ENCODE peak calls at places on chromosomes 4 and X, in ten cellular contexts. S is H1; Y is activated B cell treated with CpG ODN at 0.5 μM for 24 hours; W is pancreas; M is RPMI7951; L is activated CD4-positive, alpha-beta T cell treated with anti-CD3 and anti-CD28 coated beads, Interleukin-2, amount 50 U/mL, for 1 hour; Q is astrocyte of the spinal cord; I is RCC 7860; E is EL; V is retina. F is an unnamed sample.

GRCh38 chr4:91243132-91243531 is 1060.6 kb upstream of the GRID2 start:
- DNase-seq in S (no peak), Y (no peak), W (no peak), M (peak; percentile 2), L (no peak), Q (peak; percentile 36), I (peak; percentile 41), E (no peak), V (no peak), F (no peak)

GRCh38 chrX:104318330-104319009 is 63.7 kb upstream of the ESX1 start:
- DNase-seq in S (no peak), Y (no peak), W (peak; percentile 19), M (peak; percentile 62), L (no peak), Q (peak; percentile 56), I (peak; percentile 66), E (peak; percentile 52), V (no peak), F (no peak)

GRCh38 chr4:48047421-48047844 is 30.9 kb downstream of the NIPAL1 start:
- DNase-seq in S (no peak), Y (peak; percentile 65), W (no peak), M (peak; percentile 42), L (peak; percentile 47), Q (no peak), I (no peak), E (no peak), V (no peak), F (no peak)

GRCh38 chrX:29470029-29470428 is 745.3 kb upstream of the MAGEB2 start:
- DNase-seq in S (no peak), Y (no peak), W (no peak), M (no peak), L (no peak), Q (peak; percentile 59), I (no peak), E (no peak), V (no peak), F (no peak)

GRCh38 chr4:11543710-11544109 is 115.0 kb upstream of the HS3ST1 start:
- DNase-seq in S (no peak), Y (no peak), W (no peak), M (peak; percentile 3), L (no peak), Q (peak; percentile 29), I (peak; percentile 82), E (no peak), V (no peak), F (no peak)

GRCh38 chr4:76951333-76952033 is 1.9 kb downstream of the SEPTIN11 start:
- DNase-seq in S (no peak), Y (no peak), W (no peak), M (peak; percentile 8), L (no peak), Q (no peak), I (no peak), E (peak; percentile 21), V (no peak), F (no peak)

GRCh38 chr4:158958489-158959270 is 144.2 kb upstream of the RAPGEF2 start:
- DNase-seq in S (no peak), Y (no peak), W (no peak), M (no peak), L (no peak), Q (no peak), I (no peak), E (no peak), V (no peak), F (no peak)

GRCh38 chrX:52553995-52554642 is 37.3 kb upstream of the XAGE1B start:
- DNase-seq in S (no peak), Y (no peak), W (no peak), M (no peak), L (no peak), Q (no peak), I (no peak), E (no peak), V (no peak), F (no peak)

GRCh38 chr4:88807499-88807898 is 109.9 kb upstream of the NAP1L5 start:
- DNase-seq in S (no peak), Y (no peak), W (no peak), M (no peak), L (no peak), Q (no peak), I (peak; percentile 11), E (no peak), V (no peak), F (no peak)

GRCh38 chrX:8010105-8010504 is 82.9 kb upstream of the PNPLA4 start:
- DNase-seq in S (no peak), Y (no peak), W (no peak), M (no peak), L (no peak), Q (no peak), I (no peak), E (no peak), V (no peak), F (no peak)

GRCh38 chrX:105317117-105317516 is 96.6 kb upstream of the TEX13A start:
- DNase-seq in S (no peak), Y (no peak), W (no peak), M (no peak), L (no peak), Q (no peak), I (no peak), E (no peak), V (no peak), F (no peak)

GRCh38 chrX:107480272-107480671 is 30.8 kb downstream of the FRMPD3 start:
- DNase-seq in S (no peak), Y (no peak), W (no peak), M (no peak), L (no peak), Q (no peak), I (peak; percentile 3), E (no peak), V (no peak), F (no peak)

GRCh38 chr4:185203380-185204237 is at the start of gene CFAP97:
- DNase-seq in S (no peak), Y (peak; percentile 82), W (peak; percentile 93), M (peak; percentile 87), L (peak; percentile 73), Q (peak; percentile 88), I (peak; percentile 57), E (peak; percentile 86), V (peak; percentile 86), F (peak; percentile 62)

GRCh38 chr4:7861440-7861881 is 78.2 kb downstream of the AFAP1 start:
- DNase-seq in S (peak; percentile 61), Y (no peak), W (no peak), M (peak; percentile 81), L (no peak), Q (peak; percentile 96), I (peak; percentile 74), E (peak; percentile 98), V (no peak), F (no peak)

GRCh38 chrX:16212024-16212423 is 44.7 kb downstream of the MAGEB17 start:
- DNase-seq in S (no peak), Y (no peak), W (no peak), M (peak; percentile 15), L (no peak), Q (peak; percentile 10), I (no peak), E (peak; percentile 39), V (no peak), F (no peak)

GRCh38 chr4:20954541-20954940 is 254.3 kb downstream of the PACRGL start:
- DNase-seq in S (no peak), Y (no peak), W (no peak), M (peak; percentile 16), L (no peak), Q (no peak), I (no peak), E (peak; percentile 1), V (no peak), F (no peak)

GRCh38 chrX:108264376-108264775 is 172.8 kb downstream of the ATG4A start:
- DNase-seq in S (no peak), Y (no peak), W (no peak), M (no peak), L (no peak), Q (no peak), I (no peak), E (no peak), V (no peak), F (no peak)

GRCh38 chrX:39550795-39551361 is 546.9 kb downstream of the BCOR start:
- DNase-seq in S (no peak), Y (no peak), W (no peak), M (no peak), L (no peak), Q (no peak), I (peak; percentile 6), E (no peak), V (no peak), F (no peak)

GRCh38 chrX:134315893-134316292 is 78.9 kb downstream of the CCDC160 start:
- DNase-seq in S (no peak), Y (no peak), W (no peak), M (no peak), L (no peak), Q (no peak), I (no peak), E (no peak), V (no peak), F (no peak)

GRCh38 chrX:132292753-132293152 is 73.5 kb upstream of the RAP2C start:
- DNase-seq in S (no peak), Y (no peak), W (no peak), M (peak; percentile 41), L (peak; percentile 1), Q (peak; percentile 52), I (peak; percentile 17), E (peak; percentile 29), V (peak; percentile 35), F (no peak)

GRCh38 chr4:40992472-40993298 is 221.7 kb downstream of the APBB2 start:
- DNase-seq in S (no peak), Y (no peak), W (no peak), M (peak; percentile 83), L (no peak), Q (peak; percentile 68), I (peak; percentile 85), E (peak; percentile 78), V (no peak), F (no peak)

F was measured in NCI-H345.